ENCODE peak calls at places on chromosomes 4 and X, in four cellular contexts. One of them, this sample, is unnamed.

GRCh38 chr4:147039991-147040575 is 94.4 kb upstream of the TTC29 start:
- DNase-seq in spleen: no peak
- DNase-seq in cardiac muscle cell: no peak
- DNase-seq in IMR-90: no peak
- DNase-seq in this sample: no peak

GRCh38 chr4:65227628-65228027 is 442.7 kb downstream of the EPHA5 start:
- DNase-seq in spleen: no peak
- DNase-seq in cardiac muscle cell: no peak
- DNase-seq in IMR-90: no peak
- DNase-seq in this sample: no peak

GRCh38 chr4:177442623-177443155 is 452 bp upstream of the AGA start:
- DNase-seq in spleen: no peak
- DNase-seq in cardiac muscle cell: peak; percentile 24
- DNase-seq in IMR-90: no peak
- DNase-seq in this sample: no peak

GRCh38 chr4:5383191-5383980 is 325.0 kb downstream of the EVC2 start:
- DNase-seq in spleen: no peak
- DNase-seq in cardiac muscle cell: no peak
- DNase-seq in IMR-90: peak; percentile 74
- DNase-seq in this sample: no peak

GRCh38 chr4:16192067-16192466 is 34.2 kb downstream of the TAPT1 start:
- DNase-seq in spleen: no peak
- DNase-seq in cardiac muscle cell: no peak
- DNase-seq in IMR-90: no peak
- DNase-seq in this sample: no peak

GRCh38 chr4:152516156-152516555 is 19.7 kb downstream of the FBXW7 start:
- DNase-seq in spleen: no peak
- DNase-seq in cardiac muscle cell: peak; percentile 21
- DNase-seq in IMR-90: no peak
- DNase-seq in this sample: no peak

GRCh38 chr4:4599886-4600285 is 58.0 kb upstream of the STX18 start:
- DNase-seq in spleen: no peak
- DNase-seq in cardiac muscle cell: no peak
- DNase-seq in IMR-90: no peak
- DNase-seq in this sample: no peak

GRCh38 chr4:151025759-151026158 is 10.7 kb upstream of the LRBA start:
- DNase-seq in spleen: no peak
- DNase-seq in cardiac muscle cell: no peak
- DNase-seq in IMR-90: no peak
- DNase-seq in this sample: no peak

GRCh38 chr4:4271912-4272311 is 18.0 kb downstream of the LYAR start:
- DNase-seq in spleen: no peak
- DNase-seq in cardiac muscle cell: peak; percentile 60
- DNase-seq in IMR-90: no peak
- DNase-seq in this sample: no peak

GRCh38 chrX:19686876-19687275 is 171.6 kb upstream of the MAP3K15 start:
- DNase-seq in spleen: no peak
- DNase-seq in cardiac muscle cell: no peak
- DNase-seq in IMR-90: no peak
- DNase-seq in this sample: no peak

GRCh38 chr4:110171981-110172380 is 26.4 kb downstream of the ELOVL6 start:
- DNase-seq in spleen: no peak
- DNase-seq in cardiac muscle cell: no peak
- DNase-seq in IMR-90: no peak
- DNase-seq in this sample: no peak

GRCh38 chrX:153554519-153555167 is 37.2 kb downstream of the ATP2B3 start:
- DNase-seq in spleen: peak; percentile 86
- DNase-seq in cardiac muscle cell: peak; percentile 55
- DNase-seq in IMR-90: peak; percentile 31
- DNase-seq in this sample: peak; percentile 41
- TF ChIP-seq CTCF in spleen: peak; percentile 70
- TF ChIP-seq CTCF in cardiac muscle cell: peak; percentile 66
- TF ChIP-seq CTCF in IMR-90: peak; percentile 65
- TF ChIP-seq CTCF in this sample: peak; percentile 48

GRCh38 chr4:7829687-7830580 is 109.7 kb downstream of the AFAP1 start:
- DNase-seq in spleen: no peak
- DNase-seq in cardiac muscle cell: no peak
- DNase-seq in IMR-90: no peak
- DNase-seq in this sample: no peak

GRCh38 chr4:7832331-7832730 is 107.3 kb downstream of the AFAP1 start:
- DNase-seq in spleen: no peak
- DNase-seq in cardiac muscle cell: no peak
- DNase-seq in IMR-90: no peak
- DNase-seq in this sample: no peak

GRCh38 chr4:7831330-7831729 is 108.3 kb downstream of the AFAP1 start:
- DNase-seq in spleen: no peak
- DNase-seq in cardiac muscle cell: peak; percentile 70
- DNase-seq in IMR-90: peak; percentile 97
- DNase-seq in this sample: no peak

GRCh38 chr4:7830747-7831146 is 108.9 kb downstream of the AFAP1 start:
- DNase-seq in spleen: no peak
- DNase-seq in cardiac muscle cell: no peak
- DNase-seq in IMR-90: no peak
- DNase-seq in this sample: no peak

DNA sequence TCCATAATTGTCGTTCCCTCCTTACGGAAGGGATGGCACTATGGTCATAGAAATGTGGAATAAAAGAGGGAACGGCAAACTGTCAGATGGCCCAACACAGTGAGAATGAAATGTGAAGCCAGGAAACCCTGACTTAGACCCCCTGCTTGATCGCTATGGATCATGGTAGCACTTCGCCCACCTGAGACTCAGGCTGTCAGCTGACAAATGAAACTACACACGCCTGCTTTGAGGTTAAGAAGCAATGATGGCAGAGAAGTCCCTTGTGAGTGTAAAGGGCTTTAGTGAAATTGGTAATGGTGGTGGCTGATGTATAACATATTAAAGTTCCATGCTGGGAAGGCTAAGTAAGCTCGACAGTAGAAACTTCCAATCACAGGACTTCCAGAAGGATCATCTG is 107.8 kb downstream of the AFAP1 start:
- DNase-seq in spleen: no peak
- DNase-seq in cardiac muscle cell: no peak
- DNase-seq in IMR-90: no peak
- DNase-seq in this sample: no peak
- H3K4me3 ChIP-seq in spleen: no peak overlapping the region
- H3K4me3 ChIP-seq in cardiac muscle cell: no peak overlapping the region
- H3K4me3 ChIP-seq in IMR-90: no peak overlapping the region
- H3K4me3 ChIP-seq in this sample: no peak overlapping the region

GRCh38 chrX:139106111-139106510 is 394.6 kb upstream of the FGF13 start:
- DNase-seq in spleen: no peak
- DNase-seq in cardiac muscle cell: no peak
- DNase-seq in IMR-90: no peak
- DNase-seq in this sample: no peak
- H3K27ac ChIP-seq in spleen: no peak overlapping the region
- H3K27ac ChIP-seq in cardiac muscle cell: no peak overlapping the region
- H3K27ac ChIP-seq in IMR-90: no peak overlapping the region
- H3K27ac ChIP-seq in this sample: no peak overlapping the region

DNA sequence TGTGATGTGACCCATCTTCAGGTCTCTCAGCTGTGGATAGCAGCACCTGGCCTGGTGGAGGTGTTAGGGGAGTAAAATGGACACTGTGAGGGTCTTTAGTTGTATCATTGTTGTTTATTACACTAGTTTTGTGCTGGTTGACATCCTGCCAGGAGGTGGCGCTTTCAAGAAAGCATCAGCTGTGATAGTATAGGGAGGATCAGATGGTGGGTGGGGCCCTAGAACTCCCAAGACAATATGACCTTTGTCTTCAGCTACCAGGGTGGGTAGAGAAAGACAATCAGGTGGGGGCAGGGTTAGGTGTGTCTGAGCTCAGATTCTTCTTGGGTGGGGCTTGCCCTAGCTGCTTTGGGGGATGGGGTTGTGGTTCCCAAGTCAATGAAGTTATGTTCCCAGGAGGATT is 162.8 kb downstream of the PPP1R2C start:
- DNase-seq in spleen: no peak
- DNase-seq in cardiac muscle cell: peak; percentile 0
- DNase-seq in IMR-90: no peak
- DNase-seq in this sample: no peak
- TF ChIP-seq CTCF in spleen: no peak
- TF ChIP-seq CTCF in cardiac muscle cell: no peak
- TF ChIP-seq CTCF in IMR-90: no peak
- TF ChIP-seq CTCF in this sample: no peak

GRCh38 chr4:2402453-2402852 is 16.0 kb downstream of the ZFYVE28 start:
- DNase-seq in spleen: no peak
- DNase-seq in cardiac muscle cell: no peak
- DNase-seq in IMR-90: no peak
- DNase-seq in this sample: no peak

GRCh38 chr4:2400841-2401609 is 17.4 kb downstream of the ZFYVE28 start:
- DNase-seq in spleen: no peak
- DNase-seq in cardiac muscle cell: no peak
- DNase-seq in IMR-90: no peak
- DNase-seq in this sample: peak; percentile 75

GRCh38 chr4:2402053-2402452 is 16.4 kb downstream of the ZFYVE28 start:
- DNase-seq in spleen: no peak
- DNase-seq in cardiac muscle cell: peak; percentile 53
- DNase-seq in IMR-90: no peak
- DNase-seq in this sample: peak; percentile 83

GRCh38 chr4:2402941-2403340 is 15.5 kb downstream of the ZFYVE28 start:
- DNase-seq in spleen: no peak
- DNase-seq in cardiac muscle cell: no peak
- DNase-seq in IMR-90: no peak
- DNase-seq in this sample: no peak

GRCh38 chr4:2401610-2401983 is 16.8 kb downstream of the ZFYVE28 start:
- DNase-seq in spleen: no peak
- DNase-seq in cardiac muscle cell: no peak
- DNase-seq in IMR-90: no peak
- DNase-seq in this sample: no peak
- H3K4me3 ChIP-seq in spleen: peak overlapping the region; percentile 34
- H3K4me3 ChIP-seq in cardiac muscle cell: no peak overlapping the region
- H3K4me3 ChIP-seq in IMR-90: no peak overlapping the region
- H3K4me3 ChIP-seq in this sample: no peak overlapping the region

GRCh38 chr4:27888523-27888922 is 1027.9 kb downstream of the STIM2 start:
- DNase-seq in spleen: no peak
- DNase-seq in cardiac muscle cell: no peak
- DNase-seq in IMR-90: no peak
- DNase-seq in this sample: no peak

GRCh38 chr4:27881705-27882104 is 1021.1 kb downstream of the STIM2 start:
- DNase-seq in spleen: no peak
- DNase-seq in cardiac muscle cell: no peak
- DNase-seq in IMR-90: no peak
- DNase-seq in this sample: no peak

GRCh38 chr4:27886075-27886474 is 1025.4 kb downstream of the STIM2 start:
- DNase-seq in spleen: no peak
- DNase-seq in cardiac muscle cell: peak; percentile 2
- DNase-seq in IMR-90: no peak
- DNase-seq in this sample: no peak

GRCh38 chr4:27887646-27888045 is 1027.0 kb downstream of the STIM2 start:
- DNase-seq in spleen: no peak
- DNase-seq in cardiac muscle cell: no peak
- DNase-seq in IMR-90: no peak
- DNase-seq in this sample: no peak
- H3K27ac ChIP-seq in spleen: no peak overlapping the region
- H3K27ac ChIP-seq in cardiac muscle cell: no peak overlapping the region
- H3K27ac ChIP-seq in IMR-90: no peak overlapping the region
- H3K27ac ChIP-seq in this sample: no peak overlapping the region

DNA sequence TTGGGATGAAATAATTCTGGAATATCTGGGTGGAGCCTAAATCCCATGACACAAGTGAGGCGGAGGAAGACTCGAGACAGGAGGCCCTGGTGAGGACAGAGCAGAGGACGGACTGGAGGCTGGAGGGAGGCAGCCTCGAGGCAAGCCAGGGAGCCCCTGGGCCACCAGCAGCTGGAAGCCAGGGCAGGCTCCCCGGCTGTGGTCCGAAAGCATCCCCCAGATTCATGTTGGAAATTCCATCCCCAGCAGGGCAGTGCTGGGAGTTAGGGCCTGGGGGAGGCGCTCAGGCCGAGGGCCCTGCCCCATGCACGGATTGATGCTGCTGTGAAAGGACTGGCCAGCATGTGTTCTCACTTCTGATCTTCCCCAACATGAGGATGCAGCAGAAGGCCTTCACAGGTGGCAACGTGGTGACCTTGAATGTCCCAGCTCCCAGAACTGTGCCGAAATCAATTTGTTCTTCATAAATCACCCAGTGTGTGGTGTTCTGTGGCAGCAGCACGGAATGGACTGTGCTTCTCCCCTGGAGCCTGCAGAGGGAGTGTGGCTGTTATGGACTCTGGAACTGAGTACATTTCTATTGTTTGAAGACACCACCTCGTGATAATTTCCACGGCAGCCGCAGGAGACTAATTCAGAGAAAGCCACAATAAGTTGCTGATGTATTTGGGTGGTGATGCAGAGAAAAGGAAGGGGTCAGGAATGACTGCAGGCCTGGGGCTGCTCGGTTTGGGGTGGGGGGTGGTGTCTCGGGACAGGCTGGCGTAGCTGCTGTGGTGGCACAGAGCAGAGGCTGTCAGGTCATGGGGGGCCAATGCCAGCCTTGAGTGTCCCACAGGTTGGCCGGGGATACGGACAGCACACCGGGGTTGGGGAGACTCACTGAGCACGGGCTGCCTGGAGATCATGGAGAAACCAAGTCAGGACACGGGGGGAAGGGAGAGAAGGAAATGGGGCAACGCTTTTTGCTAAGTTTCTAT is 56.9 kb downstream of the PCGF3 start:
- DNase-seq in spleen: no peak
- DNase-seq in cardiac muscle cell: peak; percentile 36
- DNase-seq in IMR-90: no peak
- DNase-seq in this sample: no peak
- TF ChIP-seq CTCF in spleen: no peak
- TF ChIP-seq CTCF in cardiac muscle cell: peak; percentile 25
- TF ChIP-seq CTCF in IMR-90: peak; percentile 19
- TF ChIP-seq CTCF in this sample: no peak

DNA sequence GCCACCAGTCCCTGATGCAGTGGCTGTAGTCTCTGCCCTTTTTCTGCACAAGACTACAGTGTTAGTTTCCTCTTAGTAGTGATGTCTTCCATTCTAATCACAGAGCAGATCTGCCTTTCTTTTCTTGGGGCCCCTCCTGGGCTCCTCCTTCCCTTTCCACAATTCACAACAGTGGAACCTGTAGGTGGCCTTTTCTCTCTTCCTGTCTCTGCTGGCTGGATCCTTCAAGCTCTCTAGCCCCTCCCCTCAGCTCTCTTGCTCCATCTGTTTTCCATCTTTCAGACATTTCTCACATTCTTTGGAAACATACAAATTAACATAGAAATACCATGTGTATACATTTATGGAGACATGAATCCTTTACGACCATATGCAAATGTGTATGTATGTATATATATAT is 284 bp upstream of the SPIN2A start:
- DNase-seq in spleen: no peak
- DNase-seq in cardiac muscle cell: peak; percentile 57
- DNase-seq in IMR-90: no peak
- DNase-seq in this sample: no peak
- H3K4me3 ChIP-seq in spleen: peak overlapping the region; percentile 10
- H3K4me3 ChIP-seq in cardiac muscle cell: peak overlapping the region; percentile 31
- H3K4me3 ChIP-seq in IMR-90: peak overlapping the region; percentile 21
- H3K4me3 ChIP-seq in this sample: no peak overlapping the region

GRCh38 chr4:7710126-7710525 is 229.5 kb downstream of the AFAP1 start:
- DNase-seq in spleen: no peak
- DNase-seq in cardiac muscle cell: no peak
- DNase-seq in IMR-90: no peak
- DNase-seq in this sample: no peak
- H3K27ac ChIP-seq in spleen: no peak overlapping the region
- H3K27ac ChIP-seq in cardiac muscle cell: no peak overlapping the region
- H3K27ac ChIP-seq in IMR-90: no peak overlapping the region
- H3K27ac ChIP-seq in this sample: no peak overlapping the region

GRCh38 chrX:108091878-108092291 is 307 bp downstream of the ATG4A start:
- DNase-seq in spleen: no peak
- DNase-seq in cardiac muscle cell: no peak
- DNase-seq in IMR-90: no peak
- DNase-seq in this sample: no peak

GRCh38 chrX:108097380-108097779 is 5.8 kb downstream of the ATG4A start:
- DNase-seq in spleen: no peak
- DNase-seq in cardiac muscle cell: no peak
- DNase-seq in IMR-90: peak; percentile 33
- DNase-seq in this sample: no peak
- TF ChIP-seq CTCF in spleen: no peak
- TF ChIP-seq CTCF in cardiac muscle cell: no peak
- TF ChIP-seq CTCF in IMR-90: no peak
- TF ChIP-seq CTCF in this sample: no peak

This sample was measured in pancreas.